ENCODE peak calls at places on chromosomes 16 and 17, in ten cellular contexts. One of them, this sample, is unnamed.

GRCh38 chr16:50539053-50539615 is 9.1 kb upstream of the NKD1 start:
- DNase-seq in body of pancreas: no peak
- DNase-seq in stimulated activated CD4-positive, alpha-beta T cell treated with anti-CD3 and anti-CD28 coated beads, TNF-alpha, amount 100 ng/mL, for 4 hours: no peak
- DNase-seq in nucleus accumbens: peak; percentile 30
- DNase-seq in nephron progenitor cell: no peak
- DNase-seq in activated naive CD4-positive, alpha-beta T cell treated with anti-CD3 and anti-CD28 coated beads for 36 hours: no peak
- DNase-seq in cardiac fibroblast: no peak
- DNase-seq in C1 segment of cervical spinal cord: peak; percentile 16
- DNase-seq in spleen: peak; percentile 50
- DNase-seq in NCI-H226: no peak
- DNase-seq in this sample: no peak

GRCh38 chr17:13182854-13183253 is 165.0 kb upstream of the ELAC2 start:
- DNase-seq in body of pancreas: no peak
- DNase-seq in stimulated activated CD4-positive, alpha-beta T cell treated with anti-CD3 and anti-CD28 coated beads, TNF-alpha, amount 100 ng/mL, for 4 hours: no peak
- DNase-seq in nucleus accumbens: no peak
- DNase-seq in nephron progenitor cell: peak; percentile 35
- DNase-seq in activated naive CD4-positive, alpha-beta T cell treated with anti-CD3 and anti-CD28 coated beads for 36 hours: no peak
- DNase-seq in cardiac fibroblast: no peak
- DNase-seq in C1 segment of cervical spinal cord: no peak
- DNase-seq in spleen: no peak
- DNase-seq in NCI-H226: no peak
- DNase-seq in this sample: no peak

GRCh38 chr16:57166951-57167350 is 18.9 kb downstream of the PSME3IP1 start:
- DNase-seq in body of pancreas: no peak
- DNase-seq in stimulated activated CD4-positive, alpha-beta T cell treated with anti-CD3 and anti-CD28 coated beads, TNF-alpha, amount 100 ng/mL, for 4 hours: no peak
- DNase-seq in nucleus accumbens: no peak
- DNase-seq in nephron progenitor cell: no peak
- DNase-seq in activated naive CD4-positive, alpha-beta T cell treated with anti-CD3 and anti-CD28 coated beads for 36 hours: no peak
- DNase-seq in cardiac fibroblast: peak; percentile 67
- DNase-seq in C1 segment of cervical spinal cord: no peak
- DNase-seq in spleen: no peak
- DNase-seq in NCI-H226: no peak
- DNase-seq in this sample: no peak

GRCh38 chr16:12290165-12290564 is 313.6 kb downstream of the SNX29 start:
- DNase-seq in body of pancreas: no peak
- DNase-seq in stimulated activated CD4-positive, alpha-beta T cell treated with anti-CD3 and anti-CD28 coated beads, TNF-alpha, amount 100 ng/mL, for 4 hours: no peak
- DNase-seq in nucleus accumbens: no peak
- DNase-seq in nephron progenitor cell: no peak
- DNase-seq in activated naive CD4-positive, alpha-beta T cell treated with anti-CD3 and anti-CD28 coated beads for 36 hours: no peak
- DNase-seq in cardiac fibroblast: no peak
- DNase-seq in C1 segment of cervical spinal cord: no peak
- DNase-seq in spleen: no peak
- DNase-seq in NCI-H226: no peak
- DNase-seq in this sample: no peak

GRCh38 chr16:26382607-26383006 is 684.1 kb upstream of the C16orf82 start:
- DNase-seq in body of pancreas: no peak
- DNase-seq in stimulated activated CD4-positive, alpha-beta T cell treated with anti-CD3 and anti-CD28 coated beads, TNF-alpha, amount 100 ng/mL, for 4 hours: no peak
- DNase-seq in nucleus accumbens: no peak
- DNase-seq in nephron progenitor cell: no peak
- DNase-seq in activated naive CD4-positive, alpha-beta T cell treated with anti-CD3 and anti-CD28 coated beads for 36 hours: no peak
- DNase-seq in cardiac fibroblast: no peak
- DNase-seq in C1 segment of cervical spinal cord: no peak
- DNase-seq in spleen: no peak
- DNase-seq in NCI-H226: no peak
- DNase-seq in this sample: no peak

GRCh38 chr17:81480140-81480917 is 32.3 kb downstream of the ACTG1 start:
- DNase-seq in body of pancreas: no peak
- DNase-seq in stimulated activated CD4-positive, alpha-beta T cell treated with anti-CD3 and anti-CD28 coated beads, TNF-alpha, amount 100 ng/mL, for 4 hours: no peak
- DNase-seq in nucleus accumbens: no peak
- DNase-seq in nephron progenitor cell: no peak
- DNase-seq in activated naive CD4-positive, alpha-beta T cell treated with anti-CD3 and anti-CD28 coated beads for 36 hours: no peak
- DNase-seq in cardiac fibroblast: peak; percentile 85
- DNase-seq in C1 segment of cervical spinal cord: no peak
- DNase-seq in spleen: no peak
- DNase-seq in NCI-H226: no peak
- DNase-seq in this sample: no peak

GRCh38 chr16:68062910-68063393 is 22.2 kb upstream of the NFATC3 start:
- DNase-seq in body of pancreas: no peak
- DNase-seq in stimulated activated CD4-positive, alpha-beta T cell treated with anti-CD3 and anti-CD28 coated beads, TNF-alpha, amount 100 ng/mL, for 4 hours: no peak
- DNase-seq in nucleus accumbens: no peak
- DNase-seq in nephron progenitor cell: no peak
- DNase-seq in activated naive CD4-positive, alpha-beta T cell treated with anti-CD3 and anti-CD28 coated beads for 36 hours: peak; percentile 75
- DNase-seq in cardiac fibroblast: no peak
- DNase-seq in C1 segment of cervical spinal cord: no peak
- DNase-seq in spleen: peak; percentile 78
- DNase-seq in NCI-H226: no peak
- DNase-seq in this sample: no peak

GRCh38 chr16:54361813-54362212 is 75.2 kb upstream of the IRX3 start:
- DNase-seq in body of pancreas: no peak
- DNase-seq in stimulated activated CD4-positive, alpha-beta T cell treated with anti-CD3 and anti-CD28 coated beads, TNF-alpha, amount 100 ng/mL, for 4 hours: no peak
- DNase-seq in nucleus accumbens: no peak
- DNase-seq in nephron progenitor cell: no peak
- DNase-seq in activated naive CD4-positive, alpha-beta T cell treated with anti-CD3 and anti-CD28 coated beads for 36 hours: no peak
- DNase-seq in cardiac fibroblast: no peak
- DNase-seq in C1 segment of cervical spinal cord: no peak
- DNase-seq in spleen: no peak
- DNase-seq in NCI-H226: no peak
- DNase-seq in this sample: no peak

GRCh38 chr17:60729854-60730253 is 52.2 kb downstream of the BCAS3 start:
- DNase-seq in body of pancreas: no peak
- DNase-seq in stimulated activated CD4-positive, alpha-beta T cell treated with anti-CD3 and anti-CD28 coated beads, TNF-alpha, amount 100 ng/mL, for 4 hours: no peak
- DNase-seq in nucleus accumbens: no peak
- DNase-seq in nephron progenitor cell: no peak
- DNase-seq in activated naive CD4-positive, alpha-beta T cell treated with anti-CD3 and anti-CD28 coated beads for 36 hours: no peak
- DNase-seq in cardiac fibroblast: no peak
- DNase-seq in C1 segment of cervical spinal cord: no peak
- DNase-seq in spleen: no peak
- DNase-seq in NCI-H226: no peak
- DNase-seq in this sample: no peak

GRCh38 chr16:73060948-73061495 is 13.1 kb upstream of the ZFHX3 start:
- DNase-seq in body of pancreas: no peak
- DNase-seq in stimulated activated CD4-positive, alpha-beta T cell treated with anti-CD3 and anti-CD28 coated beads, TNF-alpha, amount 100 ng/mL, for 4 hours: no peak
- DNase-seq in nucleus accumbens: no peak
- DNase-seq in nephron progenitor cell: no peak
- DNase-seq in activated naive CD4-positive, alpha-beta T cell treated with anti-CD3 and anti-CD28 coated beads for 36 hours: no peak
- DNase-seq in cardiac fibroblast: no peak
- DNase-seq in C1 segment of cervical spinal cord: no peak
- DNase-seq in spleen: no peak
- DNase-seq in NCI-H226: no peak
- DNase-seq in this sample: no peak

GRCh38 chr16:48556913-48557351 is 53.0 kb downstream of the N4BP1 start:
- DNase-seq in body of pancreas: no peak
- DNase-seq in stimulated activated CD4-positive, alpha-beta T cell treated with anti-CD3 and anti-CD28 coated beads, TNF-alpha, amount 100 ng/mL, for 4 hours: no peak
- DNase-seq in nucleus accumbens: no peak
- DNase-seq in nephron progenitor cell: no peak
- DNase-seq in activated naive CD4-positive, alpha-beta T cell treated with anti-CD3 and anti-CD28 coated beads for 36 hours: peak; percentile 43
- DNase-seq in cardiac fibroblast: peak; percentile 45
- DNase-seq in C1 segment of cervical spinal cord: no peak
- DNase-seq in spleen: no peak
- DNase-seq in NCI-H226: peak; percentile 9
- DNase-seq in this sample: no peak

GRCh38 chr16:57977418-57978069 is 6.6 kb upstream of the CNGB1 start:
- DNase-seq in body of pancreas: no peak
- DNase-seq in stimulated activated CD4-positive, alpha-beta T cell treated with anti-CD3 and anti-CD28 coated beads, TNF-alpha, amount 100 ng/mL, for 4 hours: no peak
- DNase-seq in nucleus accumbens: no peak
- DNase-seq in nephron progenitor cell: no peak
- DNase-seq in activated naive CD4-positive, alpha-beta T cell treated with anti-CD3 and anti-CD28 coated beads for 36 hours: no peak
- DNase-seq in cardiac fibroblast: no peak
- DNase-seq in C1 segment of cervical spinal cord: no peak
- DNase-seq in spleen: no peak
- DNase-seq in NCI-H226: no peak
- DNase-seq in this sample: no peak

GRCh38 chr17:75568412-75569255 is 19.0 kb upstream of the MYO15B start:
- DNase-seq in body of pancreas: no peak
- DNase-seq in stimulated activated CD4-positive, alpha-beta T cell treated with anti-CD3 and anti-CD28 coated beads, TNF-alpha, amount 100 ng/mL, for 4 hours: no peak
- DNase-seq in nucleus accumbens: no peak
- DNase-seq in nephron progenitor cell: no peak
- DNase-seq in activated naive CD4-positive, alpha-beta T cell treated with anti-CD3 and anti-CD28 coated beads for 36 hours: no peak
- DNase-seq in cardiac fibroblast: no peak
- DNase-seq in C1 segment of cervical spinal cord: no peak
- DNase-seq in spleen: no peak
- DNase-seq in NCI-H226: no peak
- DNase-seq in this sample: no peak

GRCh38 chr16:86628614-86629013 is 50.3 kb downstream of the FOXL1 start:
- DNase-seq in body of pancreas: no peak
- DNase-seq in stimulated activated CD4-positive, alpha-beta T cell treated with anti-CD3 and anti-CD28 coated beads, TNF-alpha, amount 100 ng/mL, for 4 hours: no peak
- DNase-seq in nucleus accumbens: no peak
- DNase-seq in nephron progenitor cell: no peak
- DNase-seq in activated naive CD4-positive, alpha-beta T cell treated with anti-CD3 and anti-CD28 coated beads for 36 hours: no peak
- DNase-seq in cardiac fibroblast: no peak
- DNase-seq in C1 segment of cervical spinal cord: no peak
- DNase-seq in spleen: no peak
- DNase-seq in NCI-H226: no peak
- DNase-seq in this sample: no peak

GRCh38 chr17:38893113-38893512 is 23.3 kb downstream of the LASP1 start:
- DNase-seq in body of pancreas: no peak
- DNase-seq in stimulated activated CD4-positive, alpha-beta T cell treated with anti-CD3 and anti-CD28 coated beads, TNF-alpha, amount 100 ng/mL, for 4 hours: no peak
- DNase-seq in nucleus accumbens: no peak
- DNase-seq in nephron progenitor cell: no peak
- DNase-seq in activated naive CD4-positive, alpha-beta T cell treated with anti-CD3 and anti-CD28 coated beads for 36 hours: no peak
- DNase-seq in cardiac fibroblast: no peak
- DNase-seq in C1 segment of cervical spinal cord: no peak
- DNase-seq in spleen: no peak
- DNase-seq in NCI-H226: no peak
- DNase-seq in this sample: no peak

GRCh38 chr17:44108440-44109311 is 14.8 kb downstream of the HDAC5 start:
- DNase-seq in body of pancreas: peak; percentile 48
- DNase-seq in stimulated activated CD4-positive, alpha-beta T cell treated with anti-CD3 and anti-CD28 coated beads, TNF-alpha, amount 100 ng/mL, for 4 hours: no peak
- DNase-seq in nucleus accumbens: peak; percentile 34
- DNase-seq in nephron progenitor cell: no peak
- DNase-seq in activated naive CD4-positive, alpha-beta T cell treated with anti-CD3 and anti-CD28 coated beads for 36 hours: no peak
- DNase-seq in cardiac fibroblast: peak; percentile 96
- DNase-seq in C1 segment of cervical spinal cord: peak; percentile 25
- DNase-seq in spleen: no peak
- DNase-seq in NCI-H226: no peak
- DNase-seq in this sample: no peak

GRCh38 chr17:4766199-4766598 is 5.5 kb upstream of the TM4SF5 start:
- DNase-seq in body of pancreas: no peak
- DNase-seq in stimulated activated CD4-positive, alpha-beta T cell treated with anti-CD3 and anti-CD28 coated beads, TNF-alpha, amount 100 ng/mL, for 4 hours: no peak
- DNase-seq in nucleus accumbens: no peak
- DNase-seq in nephron progenitor cell: no peak
- DNase-seq in activated naive CD4-positive, alpha-beta T cell treated with anti-CD3 and anti-CD28 coated beads for 36 hours: no peak
- DNase-seq in cardiac fibroblast: no peak
- DNase-seq in C1 segment of cervical spinal cord: no peak
- DNase-seq in spleen: no peak
- DNase-seq in NCI-H226: no peak
- DNase-seq in this sample: no peak

GRCh38 chr17:75854881-75855309 is 240 bp downstream of the WBP2 start:
- DNase-seq in body of pancreas: no peak
- DNase-seq in stimulated activated CD4-positive, alpha-beta T cell treated with anti-CD3 and anti-CD28 coated beads, TNF-alpha, amount 100 ng/mL, for 4 hours: no peak
- DNase-seq in nucleus accumbens: no peak
- DNase-seq in nephron progenitor cell: no peak
- DNase-seq in activated naive CD4-positive, alpha-beta T cell treated with anti-CD3 and anti-CD28 coated beads for 36 hours: no peak
- DNase-seq in cardiac fibroblast: no peak
- DNase-seq in C1 segment of cervical spinal cord: no peak
- DNase-seq in spleen: no peak
- DNase-seq in NCI-H226: no peak
- DNase-seq in this sample: no peak

GRCh38 chr16:4846503-4846900 is 586 bp downstream of the GLYR1 start:
- DNase-seq in body of pancreas: peak; percentile 52
- DNase-seq in stimulated activated CD4-positive, alpha-beta T cell treated with anti-CD3 and anti-CD28 coated beads, TNF-alpha, amount 100 ng/mL, for 4 hours: no peak
- DNase-seq in nucleus accumbens: peak; percentile 34
- DNase-seq in nephron progenitor cell: peak; percentile 72
- DNase-seq in activated naive CD4-positive, alpha-beta T cell treated with anti-CD3 and anti-CD28 coated beads for 36 hours: peak; percentile 23
- DNase-seq in cardiac fibroblast: peak; percentile 61
- DNase-seq in C1 segment of cervical spinal cord: peak; percentile 67
- DNase-seq in spleen: peak; percentile 92
- DNase-seq in NCI-H226: peak; percentile 9
- DNase-seq in this sample: peak; percentile 21

GRCh38 chr16:30004811-30005242 is 6.0 kb downstream of the DOC2A start:
- DNase-seq in body of pancreas: no peak
- DNase-seq in stimulated activated CD4-positive, alpha-beta T cell treated with anti-CD3 and anti-CD28 coated beads, TNF-alpha, amount 100 ng/mL, for 4 hours: no peak
- DNase-seq in nucleus accumbens: no peak
- DNase-seq in nephron progenitor cell: no peak
- DNase-seq in activated naive CD4-positive, alpha-beta T cell treated with anti-CD3 and anti-CD28 coated beads for 36 hours: no peak
- DNase-seq in cardiac fibroblast: no peak
- DNase-seq in C1 segment of cervical spinal cord: no peak
- DNase-seq in spleen: no peak
- DNase-seq in NCI-H226: no peak
- DNase-seq in this sample: no peak

GRCh38 chr16:69273009-69273408 is 38.1 kb upstream of the VPS4A start:
- DNase-seq in body of pancreas: no peak
- DNase-seq in stimulated activated CD4-positive, alpha-beta T cell treated with anti-CD3 and anti-CD28 coated beads, TNF-alpha, amount 100 ng/mL, for 4 hours: no peak
- DNase-seq in nucleus accumbens: no peak
- DNase-seq in nephron progenitor cell: no peak
- DNase-seq in activated naive CD4-positive, alpha-beta T cell treated with anti-CD3 and anti-CD28 coated beads for 36 hours: no peak
- DNase-seq in cardiac fibroblast: peak; percentile 85
- DNase-seq in C1 segment of cervical spinal cord: no peak
- DNase-seq in spleen: no peak
- DNase-seq in NCI-H226: no peak
- DNase-seq in this sample: no peak

GRCh38 chr17:64103751-64104364 is 26.1 kb downstream of the ERN1 start:
- DNase-seq in body of pancreas: no peak
- DNase-seq in stimulated activated CD4-positive, alpha-beta T cell treated with anti-CD3 and anti-CD28 coated beads, TNF-alpha, amount 100 ng/mL, for 4 hours: no peak
- DNase-seq in nucleus accumbens: no peak
- DNase-seq in nephron progenitor cell: no peak
- DNase-seq in activated naive CD4-positive, alpha-beta T cell treated with anti-CD3 and anti-CD28 coated beads for 36 hours: no peak
- DNase-seq in cardiac fibroblast: peak; percentile 53
- DNase-seq in C1 segment of cervical spinal cord: no peak
- DNase-seq in spleen: no peak
- DNase-seq in NCI-H226: peak; percentile 61
- DNase-seq in this sample: no peak

GRCh38 chr16:66460703-66461102 is 33.6 kb downstream of the BEAN1 start:
- DNase-seq in body of pancreas: no peak
- DNase-seq in stimulated activated CD4-positive, alpha-beta T cell treated with anti-CD3 and anti-CD28 coated beads, TNF-alpha, amount 100 ng/mL, for 4 hours: no peak
- DNase-seq in nucleus accumbens: no peak
- DNase-seq in nephron progenitor cell: no peak
- DNase-seq in activated naive CD4-positive, alpha-beta T cell treated with anti-CD3 and anti-CD28 coated beads for 36 hours: no peak
- DNase-seq in cardiac fibroblast: no peak
- DNase-seq in C1 segment of cervical spinal cord: no peak
- DNase-seq in spleen: no peak
- DNase-seq in NCI-H226: no peak
- DNase-seq in this sample: no peak

GRCh38 chr17:79094261-79094660 is 19.6 kb downstream of the ENGASE start:
- DNase-seq in body of pancreas: no peak
- DNase-seq in stimulated activated CD4-positive, alpha-beta T cell treated with anti-CD3 and anti-CD28 coated beads, TNF-alpha, amount 100 ng/mL, for 4 hours: no peak
- DNase-seq in nucleus accumbens: no peak
- DNase-seq in nephron progenitor cell: no peak
- DNase-seq in activated naive CD4-positive, alpha-beta T cell treated with anti-CD3 and anti-CD28 coated beads for 36 hours: no peak
- DNase-seq in cardiac fibroblast: no peak
- DNase-seq in C1 segment of cervical spinal cord: no peak
- DNase-seq in spleen: no peak
- DNase-seq in NCI-H226: no peak
- DNase-seq in this sample: no peak

GRCh38 chr16:51960931-51961330 is 586.0 kb downstream of the TOX3 start:
- DNase-seq in body of pancreas: no peak
- DNase-seq in stimulated activated CD4-positive, alpha-beta T cell treated with anti-CD3 and anti-CD28 coated beads, TNF-alpha, amount 100 ng/mL, for 4 hours: no peak
- DNase-seq in nucleus accumbens: no peak
- DNase-seq in nephron progenitor cell: no peak
- DNase-seq in activated naive CD4-positive, alpha-beta T cell treated with anti-CD3 and anti-CD28 coated beads for 36 hours: no peak
- DNase-seq in cardiac fibroblast: no peak
- DNase-seq in C1 segment of cervical spinal cord: no peak
- DNase-seq in spleen: no peak
- DNase-seq in NCI-H226: no peak
- DNase-seq in this sample: no peak

GRCh38 chr17:82923366-82924113 is 83.7 kb upstream of the ZNF750 start:
- DNase-seq in body of pancreas: no peak
- DNase-seq in stimulated activated CD4-positive, alpha-beta T cell treated with anti-CD3 and anti-CD28 coated beads, TNF-alpha, amount 100 ng/mL, for 4 hours: no peak
- DNase-seq in nucleus accumbens: no peak
- DNase-seq in nephron progenitor cell: peak; percentile 28
- DNase-seq in activated naive CD4-positive, alpha-beta T cell treated with anti-CD3 and anti-CD28 coated beads for 36 hours: no peak
- DNase-seq in cardiac fibroblast: no peak
- DNase-seq in C1 segment of cervical spinal cord: no peak
- DNase-seq in spleen: peak; percentile 51
- DNase-seq in NCI-H226: no peak
- DNase-seq in this sample: no peak

GRCh38 chr16:2339521-2340484 is 725 bp downstream of the ABCA3 start:
- DNase-seq in body of pancreas: peak; percentile 61
- DNase-seq in stimulated activated CD4-positive, alpha-beta T cell treated with anti-CD3 and anti-CD28 coated beads, TNF-alpha, amount 100 ng/mL, for 4 hours: peak; percentile 15
- DNase-seq in nucleus accumbens: peak; percentile 50
- DNase-seq in nephron progenitor cell: peak; percentile 61
- DNase-seq in activated naive CD4-positive, alpha-beta T cell treated with anti-CD3 and anti-CD28 coated beads for 36 hours: peak; percentile 52
- DNase-seq in cardiac fibroblast: peak; percentile 4
- DNase-seq in C1 segment of cervical spinal cord: peak; percentile 79
- DNase-seq in spleen: peak; percentile 85
- DNase-seq in NCI-H226: peak; percentile 30
- DNase-seq in this sample: peak; percentile 42

GRCh38 chr17:72878975-72879660 is 213.4 kb downstream of the SLC39A11 start:
- DNase-seq in body of pancreas: no peak
- DNase-seq in stimulated activated CD4-positive, alpha-beta T cell treated with anti-CD3 and anti-CD28 coated beads, TNF-alpha, amount 100 ng/mL, for 4 hours: no peak
- DNase-seq in nucleus accumbens: no peak
- DNase-seq in nephron progenitor cell: no peak
- DNase-seq in activated naive CD4-positive, alpha-beta T cell treated with anti-CD3 and anti-CD28 coated beads for 36 hours: no peak
- DNase-seq in cardiac fibroblast: no peak
- DNase-seq in C1 segment of cervical spinal cord: no peak
- DNase-seq in spleen: no peak
- DNase-seq in NCI-H226: peak; percentile 66
- DNase-seq in this sample: no peak